ENCODE peak calls at places on chromosomes 11 and 22, in six cellular contexts. B is hepatocyte, H is HepG2, E is fibroblast of lung, C is A673, F is Panc1. M is an unnamed sample.

GRCh38 chr11:44351898-44352498 is 42.1 kb upstream of the ALX4 start:
- DNase-seq in B (no peak), H (no peak), E (no peak), C (peak; percentile 61), F (no peak), M (no peak)

GRCh38 chr11:118522571-118523072 is 4.7 kb upstream of the TTC36 start:
- DNase-seq in B (peak; percentile 41), H (peak; percentile 35), E (peak; percentile 36), C (peak; percentile 52), F (no peak), M (no peak)

GRCh38 chr22:27747396-27748256 is 53.9 kb downstream of the MN1 start:
- DNase-seq in B (no peak), H (no peak), E (no peak), C (no peak), F (no peak), M (no peak)

GRCh38 chr11:1516273-1517067 is 29.9 kb upstream of the MOB2 start:
- DNase-seq in B (no peak), H (no peak), E (peak; percentile 78), C (no peak), F (no peak), M (no peak)

GRCh38 chr22:50286701-50287318 is 16.6 kb upstream of the MAPK11 start:
- DNase-seq in B (no peak), H (no peak), E (no peak), C (no peak), F (no peak), M (no peak)

GRCh38 chr11:63508009-63508408 is 2.1 kb downstream of the LGALS12 start:
- DNase-seq in B (peak; percentile 59), H (peak; percentile 64), E (no peak), C (peak; percentile 62), F (peak; percentile 13), M (peak; percentile 75)

GRCh38 chr11:101346591-101346990 is 217.0 kb upstream of the PGR start:
- DNase-seq in B (no peak), H (no peak), E (no peak), C (no peak), F (no peak), M (no peak)

GRCh38 chr11:129815596-129816461 is at the start of gene TMEM45B:
- DNase-seq in B (peak; percentile 80), H (no peak), E (no peak), C (no peak), F (no peak), M (peak; percentile 26)

GRCh38 chr11:83006877-83007330 is 64.8 kb downstream of the RAB30 start:
- DNase-seq in B (no peak), H (no peak), E (no peak), C (no peak), F (no peak), M (peak; percentile 48)

GRCh38 chr11:118841469-118842222 is 42.0 kb upstream of the CXCR5 start:
- DNase-seq in B (no peak), H (peak; percentile 49), E (no peak), C (no peak), F (no peak), M (no peak)

GRCh38 chr11:36123353-36124220 is 165.6 kb downstream of the COMMD9 start:
- DNase-seq in B (peak; percentile 20), H (no peak), E (no peak), C (no peak), F (no peak), M (no peak)

GRCh38 chr11:60377737-60378136 is 595 bp upstream of the MS4A7 start:
- DNase-seq in B (no peak), H (no peak), E (no peak), C (no peak), F (no peak), M (peak; percentile 65)

GRCh38 chr11:47152953-47153950 is 23.4 kb downstream of the ARFGAP2 start:
- DNase-seq in B (peak; percentile 88), H (peak; percentile 63), E (peak; percentile 49), C (peak; percentile 93), F (no peak), M (peak; percentile 92)

GRCh38 chr22:39818050-39818449 is 75.5 kb downstream of the ENTHD1 start:
- DNase-seq in B (no peak), H (no peak), E (peak; percentile 76), C (no peak), F (no peak), M (no peak)

GRCh38 chr11:123547180-123547579 is 107.2 kb downstream of the SCN3B start:
- DNase-seq in B (no peak), H (no peak), E (no peak), C (no peak), F (no peak), M (no peak)

GRCh38 chr11:77400306-77400705 is 73.6 kb downstream of the PAK1 start:
- DNase-seq in B (no peak), H (no peak), E (no peak), C (no peak), F (no peak), M (no peak)

GRCh38 chr11:93685196-93685595 is 23.7 kb downstream of the CEP295 start:
- DNase-seq in B (no peak), H (no peak), E (peak; percentile 6), C (no peak), F (no peak), M (no peak)

GRCh38 chr11:5289696-5290095 is 12.1 kb downstream of the OR51B4 start:
- DNase-seq in B (no peak), H (no peak), E (peak; percentile 12), C (no peak), F (no peak), M (no peak)

GRCh38 chr22:49373801-49374226 is 453.9 kb downstream of the BRD1 start:
- DNase-seq in B (no peak), H (no peak), E (no peak), C (no peak), F (no peak), M (no peak)

GRCh38 chr11:94800394-94800793 is 32.2 kb downstream of the AMOTL1 start:
- DNase-seq in B (peak; percentile 52), H (no peak), E (peak; percentile 24), C (no peak), F (no peak), M (no peak)

GRCh38 chr22:45102896-45103420 is 60.8 kb upstream of the NUP50 start:
- DNase-seq in B (no peak), H (no peak), E (no peak), C (no peak), F (no peak), M (no peak)
- H3K27ac ChIP-seq in B (no peak overlapping the region), H (no peak overlapping the region), E (no peak overlapping the region), C (no peak overlapping the region), F (no peak overlapping the region), M (no peak overlapping the region)

GRCh38 chr11:120327311-120327710 is 2.2 kb downstream of the TLCD5 start:
- DNase-seq in B (no peak), H (no peak), E (no peak), C (no peak), F (no peak), M (no peak)

GRCh38 chr11:120332822-120333716 is 3.1 kb upstream of the ARHGEF12 start:
- DNase-seq in B (no peak), H (no peak), E (peak; percentile 62), C (no peak), F (no peak), M (no peak)

GRCh38 chr11:120329556-120329955 is 4.5 kb downstream of the TLCD5 start:
- DNase-seq in B (no peak), H (no peak), E (peak; percentile 59), C (peak; percentile 42), F (no peak), M (no peak)

GRCh38 chr11:120331301-120331966 is 4.8 kb upstream of the ARHGEF12 start:
- DNase-seq in B (no peak), H (no peak), E (peak; percentile 94), C (peak; percentile 75), F (no peak), M (peak; percentile 46)

DNA sequence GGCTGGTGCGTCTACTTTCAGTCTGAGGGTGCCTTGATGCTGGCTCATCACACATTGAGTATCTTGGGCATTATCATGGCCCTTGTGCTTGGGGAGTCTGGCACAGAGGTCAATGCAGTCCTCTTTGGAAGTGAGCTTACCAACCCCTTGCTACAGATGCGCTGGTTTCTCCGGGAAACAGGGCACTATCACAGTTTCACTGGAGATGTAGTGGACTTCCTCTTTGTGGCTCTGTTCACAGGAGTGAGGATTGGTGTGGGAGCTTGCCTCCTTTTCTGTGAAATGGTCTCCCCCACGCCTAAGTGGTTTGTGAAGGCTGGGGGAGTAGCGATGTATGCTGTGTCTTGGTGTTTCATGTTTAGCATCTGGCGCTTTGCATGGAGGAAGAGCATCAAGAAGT is 4.9 kb downstream of the TLCD5 start:
- DNase-seq in B (no peak), H (no peak), E (no peak), C (no peak), F (no peak), M (no peak)
- H3K4me3 ChIP-seq in B (no peak overlapping the region), H (no peak overlapping the region), E (no peak overlapping the region), C (no peak overlapping the region), F (no peak overlapping the region), M (no peak overlapping the region)

GRCh38 chr22:24824915-24825314 is 18.9 kb downstream of the SGSM1 start:
- DNase-seq in B (no peak), H (no peak), E (no peak), C (no peak), F (no peak), M (no peak)
- H3K4me1 ChIP-seq in B (peaks cover 24% of the 10 kb centered on the region), H (peaks cover 10% of the 10 kb centered on the region), E (no peaks in the 10 kb centered on the region), C (no peaks in the 10 kb centered on the region), F (no peaks in the 10 kb centered on the region), M (peaks cover 18% of the 10 kb centered on the region)

DNA sequence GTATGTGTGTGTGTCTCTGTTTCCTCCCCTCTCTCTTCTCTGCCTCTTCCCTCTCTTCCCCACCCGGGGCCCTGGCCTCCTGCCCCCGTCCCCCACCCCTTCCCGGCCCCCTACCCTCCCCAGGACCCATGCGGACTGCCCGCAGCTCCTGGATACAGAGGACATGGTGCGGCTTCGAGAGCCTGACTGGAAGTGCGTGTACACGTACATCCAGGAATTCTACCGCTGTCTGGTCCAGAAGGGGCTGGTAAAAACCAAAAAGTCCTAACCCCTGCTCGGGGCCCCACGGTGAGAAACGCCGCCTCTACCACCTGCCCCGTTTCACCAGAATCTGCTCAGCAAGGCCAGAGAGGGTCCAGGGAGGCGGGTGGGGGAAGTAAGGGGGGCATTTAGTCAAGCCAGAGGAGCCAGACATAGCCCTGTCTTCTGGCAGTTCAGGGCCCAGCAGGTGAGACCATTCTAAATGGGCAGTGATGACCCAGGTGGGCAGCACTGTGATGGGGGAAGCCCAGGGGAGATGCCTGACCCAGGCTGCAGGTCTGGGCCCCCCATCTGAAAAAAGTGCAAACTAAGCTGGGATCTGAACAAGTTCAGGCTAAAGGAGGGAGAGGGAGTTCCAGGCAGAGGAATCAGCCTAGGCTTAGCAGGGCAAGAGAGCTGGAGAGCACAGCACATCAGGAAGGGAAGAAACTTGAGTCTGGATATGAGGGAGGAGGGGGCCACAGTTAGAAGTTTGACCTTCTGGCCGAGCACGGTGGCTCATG is 6.4 kb downstream of the SELENOM start:
- DNase-seq in B (no peak), H (no peak), E (no peak), C (no peak), F (no peak), M (no peak)
- H3K27ac ChIP-seq in B (peak overlapping the region; percentile 88), H (no peak overlapping the region), E (no peak overlapping the region), C (no peak overlapping the region), F (no peak overlapping the region), M (no peak overlapping the region)